ENCODE peak calls at places on chromosomes 11 and 22, in four cellular contexts. U is WTC11, P is K562, T is HepG2. I is an unnamed sample.

GRCh38 chr11:14373941-14374646 is 15.1 kb upstream of the RRAS2 start:
- DNase-seq in U (no peak), P (no peak), T (peak), I (no peak)

GRCh38 chr11:116642481-116642880 is 130.3 kb downstream of the BUD13 start:
- DNase-seq in U (no peak), P (no peak), T (no peak), I (no peak)

GRCh38 chr11:15969701-15970329 is 386.5 kb downstream of the SOX6 start:
- DNase-seq in U (no peak), P (no peak), T (no peak), I (no peak)

GRCh38 chr11:84420261-84420660 is 1134.1 kb upstream of the CCDC90B start:
- DNase-seq in U (no peak), P (no peak), T (no peak), I (peak)

GRCh38 chr11:109914038-109914437 is 179.2 kb upstream of the ZC3H12C start:
- DNase-seq in U (no peak), P (no peak), T (no peak), I (peak)

GRCh38 chr11:65817312-65817814 is 16.4 kb upstream of the SNX32 start:
- DNase-seq in U (no peak), P (no peak), T (no peak), I (no peak)

GRCh38 chr11:3218483-3219280 is at the start of gene MRGPRG:
- DNase-seq in U (peak), P (no peak), T (no peak), I (no peak)

GRCh38 chr22:43313497-43314474 is 29.4 kb downstream of the SCUBE1 start:
- DNase-seq in U (no peak), P (no peak), T (no peak), I (peak)

GRCh38 chr11:111633756-111634362 is 31.6 kb downstream of the SIK2 start:
- DNase-seq in U (no peak), P (no peak), T (peak), I (no peak)

GRCh38 chr11:44305643-44306468 is 4.1 kb downstream of the ALX4 start:
- DNase-seq in U (peak), P (no peak), T (no peak), I (no peak)

GRCh38 chr11:122757201-122757600 is 81.1 kb upstream of the CRTAM start:
- DNase-seq in U (no peak), P (no peak), T (no peak), I (no peak)

GRCh38 chr11:92296138-92296515 is 71.5 kb downstream of the FAT3 start:
- DNase-seq in U (no peak), P (no peak), T (no peak), I (no peak)
- TF ChIP-seq CREB1 in U (no peak), P (no peak), T (no peak), I (no peak)

DNA sequence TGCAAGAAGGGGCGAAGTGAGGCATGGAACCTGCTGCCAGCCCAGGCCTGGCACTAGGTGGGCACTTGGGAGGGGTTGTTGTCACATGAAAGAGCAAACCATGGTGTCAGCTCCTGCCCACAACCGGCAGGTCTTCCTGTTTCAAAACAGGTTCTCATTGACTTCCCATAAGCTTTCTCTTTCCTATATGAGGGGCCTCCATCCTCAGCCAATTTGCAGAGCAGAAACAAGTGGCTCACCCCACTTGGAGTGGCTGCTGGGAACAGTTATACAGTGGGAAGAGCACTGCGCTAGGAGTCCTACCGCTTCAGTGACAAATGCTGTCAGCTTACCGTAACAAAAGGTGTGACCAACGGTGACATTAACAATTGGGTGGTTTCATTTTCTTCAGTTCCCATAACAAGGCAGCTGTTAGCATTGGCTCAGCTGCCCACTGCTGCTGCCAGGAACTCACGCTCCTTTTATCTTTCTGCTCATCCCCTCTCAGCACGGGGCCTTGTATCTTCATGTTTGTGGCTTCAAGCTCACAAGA is 10.2 kb upstream of the SSTR3 start:
- DNase-seq in U (no peak), P (no peak), T (no peak), I (no peak)
- TF ChIP-seq CREB1 in U (no peak), P (no peak), T (no peak), I (no peak)

DNA sequence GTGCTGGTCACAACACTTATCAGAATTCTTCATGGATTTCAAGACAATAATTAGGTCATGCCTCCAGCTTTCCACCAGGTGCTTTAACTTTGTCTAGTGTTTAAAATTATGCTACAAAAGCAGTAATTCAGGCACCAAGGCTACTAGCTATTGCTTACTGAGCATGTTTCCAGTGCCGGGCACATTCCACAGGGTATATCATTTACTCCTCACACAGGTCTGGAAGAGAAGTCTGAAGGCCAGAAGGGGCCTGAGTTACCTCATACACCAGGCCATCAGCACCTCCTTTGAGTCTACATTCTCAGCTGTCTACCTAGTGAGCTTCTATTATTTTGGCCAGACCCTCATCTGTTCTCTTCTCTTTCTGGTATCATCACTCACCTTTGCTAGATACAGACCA is 41.7 kb upstream of the LMO2 start:
- DNase-seq in U (no peak), P (no peak), T (no peak), I (no peak)
- TF ChIP-seq CREB1 in U (no peak), P (no peak), T (no peak), I (no peak)

GRCh38 chr22:30266445-30267381 is at the start of gene OSM:
- DNase-seq in U (no peak), P (no peak), T (no peak), I (no peak)
- TF ChIP-seq CREB1 in U (no peak), P (no peak), T (no peak), I (no peak)